ENCODE peak calls at places on chromosome 13, in five cellular contexts. S is AG09309; F is brain pericyte; R is left ventricle myocardium inferior; W is stimulated activated CD4-positive, alpha-beta T cell treated with anti-CD3 and anti-CD28 coated beads, Interleukin-1b, Interleukin-23, amount 100 ng/mL, for 24 hours. A is an unnamed sample.

GRCh38 chr13:109792416-109793090 is 6.2 kb upstream of the IRS2 start:
- DNase-seq in R (no peak), F (no peak), W (no peak), S (no peak), A (no peak)

GRCh38 chr13:22285867-22286632 is 615.2 kb downstream of the FGF9 start:
- DNase-seq in W (no peak), S (no peak), R (no peak), F (no peak), A (no peak)

GRCh38 chr13:61500176-61500575 is 84.5 kb upstream of the PCDH20 start:
- DNase-seq in S (no peak), W (no peak), R (no peak), F (no peak), A (no peak)

GRCh38 chr13:30119476-30119875 is 187.9 kb downstream of the KATNAL1 start:
- DNase-seq in S (peak; percentile 89), W (no peak), R (no peak), F (no peak), A (no peak)

GRCh38 chr13:21008026-21008425 is 53.4 kb downstream of the LATS2 start:
- DNase-seq in R (no peak), W (no peak), S (no peak), F (no peak), A (no peak)

GRCh38 chr13:35157143-35157755 is 215.2 kb downstream of the NBEA start:
- DNase-seq in R (no peak), W (no peak), S (no peak), F (peak; percentile 8), A (no peak)

GRCh38 chr13:26721251-26721939 is 39.2 kb downstream of the GPR12 start:
- DNase-seq in R (no peak), S (no peak), F (no peak), W (no peak), A (peak; percentile 5)

GRCh38 chr13:94620286-94620896 is 18.7 kb downstream of the GPR180 start:
- DNase-seq in W (no peak), R (no peak), S (no peak), F (no peak), A (no peak)

GRCh38 chr13:110444226-110444653 is 117.3 kb downstream of the RAB20 start:
- DNase-seq in S (no peak), F (no peak), W (no peak), R (peak; percentile 31), A (no peak)

GRCh38 chr13:46124967-46125933 is 20.4 kb upstream of the CPB2 start:
- DNase-seq in W (no peak), R (no peak), S (no peak), F (no peak), A (no peak)

GRCh38 chr13:105291987-105292386 is 1243.5 kb downstream of the EFNB2 start:
- DNase-seq in S (no peak), R (no peak), W (no peak), F (no peak), A (no peak)

GRCh38 chr13:27379694-27380596 is 44.5 kb upstream of the GTF3A start:
- DNase-seq in F (no peak), W (no peak), R (peak; percentile 36), S (no peak), A (no peak)

GRCh38 chr13:30463820-30464495 is 1.8 kb downstream of the HMGB1 start:
- DNase-seq in R (peak; percentile 56), F (no peak), W (peak; percentile 45), S (no peak), A (peak; percentile 59)

GRCh38 chr13:76641056-76641455 is 245.1 kb downstream of the KCTD12 start:
- DNase-seq in W (no peak), R (no peak), F (no peak), S (no peak), A (no peak)

GRCh38 chr13:80239571-80240255 is 101.2 kb downstream of the SPRY2 start:
- DNase-seq in W (no peak), F (no peak), S (no peak), R (no peak), A (no peak)

GRCh38 chr13:113729329-113730019 is 29.6 kb upstream of the TMEM255B start:
- DNase-seq in R (peak; percentile 47), F (no peak), W (no peak), S (no peak), A (no peak)

GRCh38 chr13:74061939-74062595 is 72.1 kb downstream of the KLF12 start:
- DNase-seq in R (no peak), F (no peak), S (peak; percentile 47), W (no peak), A (no peak)

GRCh38 chr13:36344173-36344572 is 2.0 kb downstream of the SPART start:
- DNase-seq in W (no peak), R (no peak), F (no peak), S (peak; percentile 23), A (no peak)

GRCh38 chr13:106499905-106500304 is 35.6 kb downstream of the EFNB2 start:
- DNase-seq in W (no peak), R (no peak), F (no peak), S (no peak), A (no peak)

GRCh38 chr13:76516013-76516412 is 370.2 kb downstream of the KCTD12 start:
- DNase-seq in R (no peak), S (peak; percentile 35), F (peak; percentile 24), W (no peak), A (no peak)

GRCh38 chr13:52995946-52996345 is 32.7 kb upstream of the OLFM4 start:
- DNase-seq in W (no peak), R (no peak), S (no peak), F (no peak), A (no peak)

GRCh38 chr13:78709028-78709427 is 50.1 kb upstream of the OBI1 start:
- DNase-seq in S (no peak), W (no peak), F (no peak), R (no peak), A (no peak)

GRCh38 chr13:43089912-43090498 is 66.6 kb downstream of the DNAJC15 start:
- DNase-seq in F (no peak), W (no peak), R (no peak), S (no peak), A (no peak)

GRCh38 chr13:107587681-107588080 is 627.7 kb downstream of the LIG4 start:
- DNase-seq in W (no peak), F (no peak), R (no peak), S (no peak), A (no peak)

GRCh38 chr13:31982540-31982939 is 49.0 kb upstream of the FRY start:
- DNase-seq in W (no peak), R (peak; percentile 68), S (peak; percentile 85), F (peak; percentile 70), A (no peak)

GRCh38 chr13:109816979-109817275 is 30.5 kb upstream of the IRS2 start:
- DNase-seq in R (no peak), S (no peak), F (no peak), W (no peak), A (no peak)

GRCh38 chr13:44249439-44249838 is 124.2 kb upstream of the SERP2 start:
- DNase-seq in F (peak; percentile 74), W (no peak), S (peak; percentile 64), R (peak; percentile 71), A (no peak)

GRCh38 chr13:78978381-78978998 is 319.5 kb upstream of the OBI1 start:
- DNase-seq in F (peak; percentile 4), R (no peak), W (peak; percentile 6), S (peak; percentile 17), A (no peak)

GRCh38 chr13:113863511-113864302 is at the start of gene GAS6:
- DNase-seq in F (no peak), W (no peak), S (no peak), R (peak; percentile 82), A (no peak)

GRCh38 chr13:45851171-45851889 is at the start of gene SIAH3:
- DNase-seq in R (no peak), W (no peak), F (no peak), S (no peak), A (no peak)

GRCh38 chr13:107452833-107453232 is 762.5 kb downstream of the LIG4 start:
- DNase-seq in F (no peak), W (no peak), R (no peak), S (no peak), A (no peak)

GRCh38 chr13:85519363-85519762 is 279.9 kb downstream of the SLITRK6 start:
- DNase-seq in R (no peak), W (no peak), S (no peak), F (no peak), A (no peak)

GRCh38 chr13:42216422-42216735 is 55.6 kb upstream of the AKAP11 start:
- DNase-seq in F (no peak), W (no peak), S (no peak), R (no peak), A (no peak)

GRCh38 chr13:31749929-31750328 is 10.6 kb downstream of the RXFP2 start:
- DNase-seq in W (no peak), S (peak; percentile 90), R (no peak), F (no peak), A (no peak)

GRCh38 chr13:84481958-84482357 is 599.7 kb upstream of the SLITRK1 start:
- DNase-seq in R (no peak), W (no peak), S (peak; percentile 52), F (no peak), A (no peak)

GRCh38 chr13:49214917-49215376 is 5.2 kb upstream of the MLNR start:
- DNase-seq in F (no peak), R (no peak), S (no peak), W (no peak), A (no peak)

GRCh38 chr13:88086577-88086976 is 415.4 kb downstream of the SLITRK5 start:
- DNase-seq in R (no peak), S (no peak), F (no peak), W (no peak), A (no peak)

GRCh38 chr13:88643233-88643632 is 972.1 kb downstream of the SLITRK5 start:
- DNase-seq in W (no peak), R (no peak), F (no peak), S (no peak), A (no peak)

GRCh38 chr13:37716395-37716794 is 117.8 kb upstream of the POSTN start:
- DNase-seq in R (no peak), W (no peak), S (no peak), F (no peak), A (no peak)